ENCODE peak calls at places on chromosomes 3 and 15, in five cellular contexts. O, C, D, I and E are unnamed samples.

GRCh38 chr3:110413807-110414748 is 657.5 kb upstream of the NECTIN3 start:
- DNase-seq in O (peak; percentile 85), C (no peak), D (peak; percentile 25), I (no peak), E (no peak)

GRCh38 chr3:67848299-67848698 is 193.9 kb upstream of the SUCLG2 start:
- DNase-seq in O (no peak), C (no peak), D (no peak), I (no peak), E (no peak)

GRCh38 chr15:101010781-101011180 is 91.6 kb downstream of the LRRK1 start:
- DNase-seq in O (no peak), C (no peak), D (no peak), I (no peak), E (no peak)

GRCh38 chr3:86969500-86970189 is 21.3 kb downstream of the VGLL3 start:
- DNase-seq in O (peak; percentile 7), C (no peak), D (peak; percentile 48), I (peak; percentile 39), E (no peak)

GRCh38 chr3:12967751-12968209 is 105.4 kb downstream of the IQSEC1 start:
- DNase-seq in O (peak; percentile 89), C (peak; percentile 76), D (peak; percentile 100), I (peak; percentile 90), E (peak; percentile 66)

GRCh38 chr3:108103971-108104797 is 13.4 kb upstream of the CD47 start:
- DNase-seq in O (no peak), C (no peak), D (no peak), I (no peak), E (no peak)

GRCh38 chr3:197312431-197312830 is 14.0 kb upstream of the DLG1 start:
- DNase-seq in O (no peak), C (no peak), D (no peak), I (no peak), E (no peak)

GRCh38 chr15:66862878-66863335 is 160.9 kb downstream of the SMAD6 start:
- DNase-seq in O (peak; percentile 76), C (peak; percentile 36), D (peak; percentile 82), I (peak; percentile 88), E (peak; percentile 27)

GRCh38 chr15:65309882-65310418 is 5.5 kb downstream of the RNU5B-1 start:
- DNase-seq in O (no peak), C (no peak), D (peak; percentile 61), I (no peak), E (no peak)

GRCh38 chr3:49213998-49214397 is 42.6 kb downstream of the KLHDC8B start:
- DNase-seq in O (no peak), C (no peak), D (no peak), I (no peak), E (no peak)

GRCh38 chr15:87955284-87955909 is 301.1 kb downstream of the NTRK3 start:
- DNase-seq in O (no peak), C (no peak), D (no peak), I (no peak), E (no peak)

GRCh38 chr3:99751649-99752048 is 66.0 kb upstream of the CMSS1 start:
- DNase-seq in O (peak; percentile 69), C (no peak), D (peak; percentile 31), I (no peak), E (no peak)

GRCh38 chr3:31833391-31834165 is 147.5 kb downstream of the OSBPL10 start:
- DNase-seq in O (no peak), C (no peak), D (no peak), I (no peak), E (no peak)

GRCh38 chr3:32510075-32510724 is 7.5 kb upstream of the CMTM6 start:
- DNase-seq in O (peak; percentile 81), C (peak; percentile 58), D (peak; percentile 76), I (peak; percentile 74), E (peak; percentile 51)

GRCh38 chr3:194281306-194281705 is 69.8 kb downstream of the CPN2 start:
- DNase-seq in O (no peak), C (no peak), D (no peak), I (no peak), E (no peak)

GRCh38 chr3:122247087-122247824 is 63.8 kb downstream of the CASR start:
- DNase-seq in O (no peak), C (no peak), D (no peak), I (no peak), E (no peak)

GRCh38 chr15:89108865-89109660 is 20.8 kb downstream of the ABHD2 start:
- DNase-seq in O (no peak), C (no peak), D (no peak), I (no peak), E (no peak)

GRCh38 chr3:139284221-139284620 is 59.6 kb upstream of the MRPS22 start:
- DNase-seq in O (no peak), C (no peak), D (no peak), I (no peak), E (no peak)

GRCh38 chr3:117644203-117644602 is 934.6 kb downstream of the TUSC7 start:
- DNase-seq in O (no peak), C (no peak), D (no peak), I (no peak), E (no peak)

GRCh38 chr3:113697192-113698090 is 999 bp upstream of the USF3 start:
- DNase-seq in O (peak; percentile 7), C (no peak), D (peak; percentile 18), I (peak; percentile 35), E (peak; percentile 30)

GRCh38 chr3:169604568-169604967 is 58.9 kb downstream of the MECOM start:
- DNase-seq in O (no peak), C (no peak), D (no peak), I (no peak), E (no peak)

GRCh38 chr3:23594897-23595670 is 210.7 kb upstream of the UBE2E1 start:
- DNase-seq in O (no peak), C (no peak), D (no peak), I (no peak), E (no peak)

GRCh38 chr15:36899696-36900095 is 200.7 kb downstream of the MEIS2 start:
- DNase-seq in O (no peak), C (no peak), D (no peak), I (no peak), E (no peak)

GRCh38 chr3:133980035-133980434 is 49.7 kb downstream of the SLCO2A1 start:
- DNase-seq in O (no peak), C (no peak), D (no peak), I (no peak), E (no peak)